ENCODE peak calls at places on chromosomes 11 and 22, in six cellular contexts. One of them, this sample, is unnamed.
A peak's percentile ranks its signal among the peaks of the same experiment; 100 is the strongest.

GRCh38 chr22:42368379-42369249 is 63.6 kb downstream of the NFAM1 start:
- DNase-seq in HepG2: no peak
- DNase-seq in GM23338: peak; percentile 92
- DNase-seq in PC-9: peak; percentile 8
- DNase-seq in psoas muscle: no peak
- DNase-seq in transverse colon: peak; percentile 34
- DNase-seq in this sample: no peak

GRCh38 chr11:80436547-80436946 is 995.7 kb upstream of the TENM4 start:
- DNase-seq in transverse colon: no peak
- DNase-seq in psoas muscle: no peak
- DNase-seq in HepG2: no peak
- DNase-seq in PC-9: no peak
- DNase-seq in GM23338: no peak
- DNase-seq in this sample: no peak

GRCh38 chr11:55726715-55727324 is 46.4 kb upstream of the OR5D13 start:
- DNase-seq in HepG2: no peak
- DNase-seq in GM23338: peak; percentile 51
- DNase-seq in psoas muscle: no peak
- DNase-seq in transverse colon: no peak
- DNase-seq in PC-9: peak; percentile 5
- DNase-seq in this sample: no peak

GRCh38 chr11:10599388-10600175 is 31.1 kb upstream of the LYVE1 start:
- DNase-seq in GM23338: no peak
- DNase-seq in transverse colon: no peak
- DNase-seq in HepG2: peak; percentile 68
- DNase-seq in psoas muscle: peak; percentile 83
- DNase-seq in PC-9: no peak
- DNase-seq in this sample: no peak

GRCh38 chr22:36355362-36355761 is 32.4 kb downstream of the MYH9 start:
- DNase-seq in transverse colon: no peak
- DNase-seq in GM23338: no peak
- DNase-seq in PC-9: no peak
- DNase-seq in HepG2: no peak
- DNase-seq in psoas muscle: no peak
- DNase-seq in this sample: no peak

GRCh38 chr11:24155792-24156191 is 341.1 kb upstream of the LUZP2 start:
- DNase-seq in psoas muscle: no peak
- DNase-seq in GM23338: peak; percentile 36
- DNase-seq in transverse colon: no peak
- DNase-seq in HepG2: peak; percentile 3
- DNase-seq in PC-9: no peak
- DNase-seq in this sample: no peak

GRCh38 chr11:35165416-35166368 is 26.7 kb downstream of the CD44 start:
- DNase-seq in psoas muscle: no peak
- DNase-seq in GM23338: no peak
- DNase-seq in PC-9: no peak
- DNase-seq in transverse colon: peak; percentile 73
- DNase-seq in HepG2: no peak
- DNase-seq in this sample: peak; percentile 46

GRCh38 chr22:25193548-25193947 is 6.1 kb upstream of the CRYBB3 start:
- DNase-seq in PC-9: no peak
- DNase-seq in HepG2: no peak
- DNase-seq in GM23338: peak; percentile 71
- DNase-seq in transverse colon: no peak
- DNase-seq in psoas muscle: no peak
- DNase-seq in this sample: no peak

GRCh38 chr11:10005955-10006525 is 288.0 kb downstream of the SBF2 start:
- DNase-seq in transverse colon: no peak
- DNase-seq in GM23338: no peak
- DNase-seq in HepG2: no peak
- DNase-seq in PC-9: no peak
- DNase-seq in psoas muscle: no peak
- DNase-seq in this sample: no peak

GRCh38 chr11:66692446-66692845 is 14.8 kb upstream of the RBM4B start:
- DNase-seq in transverse colon: no peak
- DNase-seq in HepG2: no peak
- DNase-seq in PC-9: no peak
- DNase-seq in psoas muscle: no peak
- DNase-seq in GM23338: no peak
- DNase-seq in this sample: no peak

GRCh38 chr11:17528181-17528691 is 16.0 kb downstream of the USH1C start:
- DNase-seq in HepG2: peak; percentile 23
- DNase-seq in psoas muscle: peak; percentile 71
- DNase-seq in GM23338: peak; percentile 87
- DNase-seq in PC-9: peak; percentile 51
- DNase-seq in transverse colon: peak; percentile 52
- DNase-seq in this sample: peak; percentile 84

GRCh38 chr11:9277176-9277575 is 12.0 kb upstream of the DENND5A start:
- DNase-seq in GM23338: no peak
- DNase-seq in psoas muscle: no peak
- DNase-seq in HepG2: no peak
- DNase-seq in PC-9: no peak
- DNase-seq in transverse colon: no peak
- DNase-seq in this sample: no peak

GRCh38 chr11:62245271-62245753 is 3.3 kb downstream of the SCGB1D2 start:
- DNase-seq in psoas muscle: no peak
- DNase-seq in GM23338: peak; percentile 75
- DNase-seq in transverse colon: no peak
- DNase-seq in HepG2: peak; percentile 50
- DNase-seq in PC-9: peak; percentile 25
- DNase-seq in this sample: peak; percentile 68
- TF ChIP-seq CTCF in psoas muscle: no peak
- TF ChIP-seq CTCF in GM23338: peak; percentile 68
- TF ChIP-seq CTCF in transverse colon: no peak
- TF ChIP-seq CTCF in HepG2: peak; percentile 86
- TF ChIP-seq CTCF in PC-9: peak; percentile 38
- TF ChIP-seq CTCF in this sample: peak; percentile 18

GRCh38 chr11:118397448-118397847 is 4.0 kb upstream of the ATP5MG start:
- DNase-seq in PC-9: no peak
- DNase-seq in GM23338: no peak
- DNase-seq in psoas muscle: no peak
- DNase-seq in transverse colon: no peak
- DNase-seq in HepG2: no peak
- DNase-seq in this sample: no peak

GRCh38 chr11:118401880-118402590 is 629 bp downstream of the ATP5MG start:
- DNase-seq in transverse colon: no peak
- DNase-seq in psoas muscle: no peak
- DNase-seq in PC-9: no peak
- DNase-seq in HepG2: peak; percentile 76
- DNase-seq in GM23338: peak; percentile 22
- DNase-seq in this sample: no peak

GRCh38 chr11:118398797-118399564 is 2.4 kb upstream of the ATP5MG start:
- DNase-seq in PC-9: no peak
- DNase-seq in HepG2: no peak
- DNase-seq in GM23338: no peak
- DNase-seq in transverse colon: no peak
- DNase-seq in psoas muscle: no peak
- DNase-seq in this sample: no peak

GRCh38 chr11:118396097-118396501 is 5.3 kb upstream of the ATP5MG start:
- DNase-seq in GM23338: no peak
- DNase-seq in transverse colon: no peak
- DNase-seq in PC-9: no peak
- DNase-seq in psoas muscle: no peak
- DNase-seq in HepG2: no peak
- DNase-seq in this sample: no peak

DNA sequence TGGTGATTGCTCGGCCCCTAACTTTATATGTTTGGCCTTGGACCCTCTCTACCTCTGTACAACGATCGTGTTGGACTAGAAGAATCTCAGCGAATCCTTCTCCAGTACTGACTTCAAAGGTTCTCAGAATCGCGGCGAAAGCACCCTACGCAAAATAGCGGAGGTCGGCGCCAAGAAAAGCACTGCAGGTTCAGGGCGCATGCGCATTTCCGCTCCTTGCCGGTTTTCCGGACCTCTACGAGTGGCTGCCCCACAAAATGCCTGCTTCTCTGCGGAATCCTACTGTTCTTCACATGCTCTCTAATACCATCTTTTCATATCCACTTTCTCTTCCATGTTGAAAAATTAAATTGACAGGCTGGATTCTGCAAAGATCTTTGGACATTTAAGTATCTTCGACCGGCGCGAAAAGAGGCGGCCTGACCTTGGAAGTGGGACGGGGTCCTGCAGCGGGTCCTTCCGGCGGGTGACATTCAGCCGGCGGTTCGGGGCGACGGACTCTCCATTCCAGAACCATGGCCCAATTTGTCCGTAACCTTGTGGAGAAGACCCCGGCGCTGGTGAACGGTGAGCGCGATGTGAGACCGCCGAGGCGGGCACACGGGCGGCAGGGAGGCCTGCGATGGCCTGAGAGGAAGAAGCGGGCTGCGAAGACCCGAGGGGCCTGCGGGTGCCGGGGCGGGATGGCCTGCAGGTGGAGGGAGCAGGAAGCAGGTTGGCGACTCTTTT is at the start of gene ATP5MG:
- DNase-seq in psoas muscle: peak; percentile 96
- DNase-seq in GM23338: peak; percentile 97
- DNase-seq in transverse colon: peak; percentile 93
- DNase-seq in PC-9: peak; percentile 82
- DNase-seq in HepG2: peak; percentile 82
- DNase-seq in this sample: peak; percentile 83
- TF ChIP-seq CTCF in psoas muscle: no peak
- TF ChIP-seq CTCF in GM23338: no peak
- TF ChIP-seq CTCF in transverse colon: peak; percentile 25
- TF ChIP-seq CTCF in PC-9: no peak
- TF ChIP-seq CTCF in HepG2: peak; percentile 16
- TF ChIP-seq CTCF in this sample: no peak

GRCh38 chr11:119030329-119031047 is at the start of gene SLC37A4:
- DNase-seq in HepG2: peak; percentile 95
- DNase-seq in PC-9: peak; percentile 99
- DNase-seq in transverse colon: peak; percentile 100
- DNase-seq in psoas muscle: peak; percentile 99
- DNase-seq in GM23338: peak; percentile 99
- DNase-seq in this sample: peak; percentile 97
- TF ChIP-seq CTCF in HepG2: peak; percentile 97
- TF ChIP-seq CTCF in PC-9: no peak
- TF ChIP-seq CTCF in transverse colon: no peak
- TF ChIP-seq CTCF in psoas muscle: peak; percentile 86
- TF ChIP-seq CTCF in GM23338: peak; percentile 92
- TF ChIP-seq CTCF in this sample: peak; percentile 92

GRCh38 chr11:102312656-102313055 is 4.6 kb upstream of the BIRC3 start:
- DNase-seq in HepG2: no peak
- DNase-seq in transverse colon: no peak
- DNase-seq in GM23338: no peak
- DNase-seq in PC-9: no peak
- DNase-seq in psoas muscle: no peak
- DNase-seq in this sample: no peak

GRCh38 chr11:102313225-102313940 is 3.9 kb upstream of the BIRC3 start:
- DNase-seq in GM23338: no peak
- DNase-seq in HepG2: no peak
- DNase-seq in psoas muscle: no peak
- DNase-seq in PC-9: no peak
- DNase-seq in transverse colon: no peak
- DNase-seq in this sample: no peak

GRCh38 chr11:102306048-102306575 is 11.2 kb upstream of the BIRC3 start:
- DNase-seq in GM23338: no peak
- DNase-seq in psoas muscle: no peak
- DNase-seq in transverse colon: peak; percentile 83
- DNase-seq in PC-9: peak; percentile 83
- DNase-seq in HepG2: no peak
- DNase-seq in this sample: no peak

GRCh38 chr11:102306817-102307814 is 10.2 kb upstream of the BIRC3 start:
- DNase-seq in psoas muscle: no peak
- DNase-seq in transverse colon: no peak
- DNase-seq in GM23338: no peak
- DNase-seq in PC-9: no peak
- DNase-seq in HepG2: no peak
- DNase-seq in this sample: no peak

GRCh38 chr11:102309621-102310541 is 7.4 kb upstream of the BIRC3 start:
- DNase-seq in GM23338: peak; percentile 87
- DNase-seq in transverse colon: no peak
- DNase-seq in PC-9: no peak
- DNase-seq in HepG2: peak; percentile 18
- DNase-seq in psoas muscle: no peak
- DNase-seq in this sample: no peak
- TF ChIP-seq CTCF in GM23338: peak; percentile 92
- TF ChIP-seq CTCF in transverse colon: no peak
- TF ChIP-seq CTCF in PC-9: peak; percentile 21
- TF ChIP-seq CTCF in HepG2: peak; percentile 54
- TF ChIP-seq CTCF in psoas muscle: no peak
- TF ChIP-seq CTCF in this sample: peak; percentile 28

GRCh38 chr11:84261707-84262106 is 975.5 kb upstream of the CCDC90B start:
- DNase-seq in PC-9: no peak
- DNase-seq in psoas muscle: no peak
- DNase-seq in HepG2: no peak
- DNase-seq in GM23338: peak; percentile 60
- DNase-seq in transverse colon: no peak
- DNase-seq in this sample: peak; percentile 24
- TF ChIP-seq CTCF in PC-9: peak; percentile 37
- TF ChIP-seq CTCF in psoas muscle: no peak
- TF ChIP-seq CTCF in HepG2: peak; percentile 44
- TF ChIP-seq CTCF in GM23338: peak; percentile 81
- TF ChIP-seq CTCF in transverse colon: no peak
- TF ChIP-seq CTCF in this sample: peak; percentile 37

DNA sequence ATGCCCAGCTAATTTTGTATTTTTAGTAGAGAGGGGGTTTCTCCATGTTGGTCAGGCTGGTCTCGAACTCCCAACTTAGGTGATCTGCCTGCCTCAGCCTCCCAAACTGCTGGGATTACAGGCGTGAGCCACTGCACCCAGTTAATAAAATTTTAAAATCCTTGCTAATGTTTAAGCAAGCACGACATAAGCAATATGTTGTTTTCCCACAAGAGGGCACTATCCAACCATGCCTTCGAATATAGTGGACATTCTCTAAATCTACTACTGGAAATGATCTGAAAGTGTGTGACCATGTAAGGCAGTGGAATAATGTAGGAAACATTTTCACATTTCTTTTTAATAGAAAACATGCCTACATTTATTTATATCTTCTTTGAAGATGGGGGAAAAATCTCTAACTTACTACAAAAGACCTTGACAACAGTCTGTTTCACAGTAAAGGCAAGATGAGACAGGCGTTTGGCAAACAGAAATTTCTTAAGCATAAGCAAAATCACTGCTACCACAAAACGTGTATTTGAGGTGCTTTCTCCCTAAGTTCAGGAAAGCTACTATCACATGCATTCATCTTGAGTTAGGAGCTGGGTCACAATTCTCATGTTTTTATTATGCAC is 38.2 kb downstream of the PITPNB start:
- DNase-seq in psoas muscle: no peak
- DNase-seq in transverse colon: no peak
- DNase-seq in GM23338: peak; percentile 82
- DNase-seq in HepG2: peak; percentile 56
- DNase-seq in PC-9: peak; percentile 18
- DNase-seq in this sample: peak; percentile 48
- TF ChIP-seq CTCF in psoas muscle: peak; percentile 80
- TF ChIP-seq CTCF in transverse colon: peak; percentile 84
- TF ChIP-seq CTCF in GM23338: peak; percentile 75
- TF ChIP-seq CTCF in HepG2: peak; percentile 78
- TF ChIP-seq CTCF in PC-9: peak; percentile 79
- TF ChIP-seq CTCF in this sample: peak; percentile 62

GRCh38 chr11:57205046-57205671 is 23.4 kb downstream of the LRRC55 start:
- DNase-seq in psoas muscle: peak; percentile 42
- DNase-seq in transverse colon: no peak
- DNase-seq in GM23338: peak; percentile 22
- DNase-seq in HepG2: no peak
- DNase-seq in PC-9: no peak
- DNase-seq in this sample: no peak
- TF ChIP-seq CTCF in psoas muscle: peak; percentile 6
- TF ChIP-seq CTCF in transverse colon: no peak
- TF ChIP-seq CTCF in GM23338: no peak
- TF ChIP-seq CTCF in HepG2: no peak
- TF ChIP-seq CTCF in PC-9: no peak
- TF ChIP-seq CTCF in this sample: no peak